ENCODE peak calls at places on chromosome 17, in seven cellular contexts. Y is activated T-cell treated with anti-CD3 and anti-CD28 coated beads, Interleukin-2, amount 50 U/mL, for 4 hours; F is Kasumi-1; M is HT1080; E is OCI-M1; G is cardiac septum; C is omental fat pad. W is an unnamed sample.

GRCh38 chr17:30323262-30323894 is 10.5 kb downstream of the TMIGD1 start:
- DNase-seq in Y (peak), F (no peak), M (no peak), E (peak), G (no peak), C (no peak), W (peak)

GRCh38 chr17:8117980-8118768 is at the start of gene ALOXE3:
- DNase-seq in Y (peak), F (no peak), M (peak), E (no peak), G (no peak), C (no peak), W (peak)

GRCh38 chr17:48132375-48132774 is 24.8 kb downstream of the SNX11 start:
- DNase-seq in Y (no peak), F (no peak), M (no peak), E (no peak), G (no peak), C (no peak), W (no peak)

GRCh38 chr17:9217151-9218067 is 196.1 kb downstream of the NTN1 start:
- DNase-seq in Y (no peak), F (no peak), M (peak), E (no peak), G (no peak), C (no peak), W (peak)

GRCh38 chr17:8436169-8436932 is 667 bp downstream of the NDEL1 start:
- DNase-seq in Y (peak), F (peak), M (peak), E (peak), G (peak), C (no peak), W (peak)

GRCh38 chr17:82065193-82065637 is 389 bp downstream of the DUS1L start:
- DNase-seq in Y (peak), F (no peak), M (no peak), E (no peak), G (no peak), C (no peak), W (no peak)

GRCh38 chr17:81277421-81277820 is 17.7 kb downstream of the SLC38A10 start:
- DNase-seq in Y (no peak), F (no peak), M (no peak), E (no peak), G (no peak), C (no peak), W (no peak)

GRCh38 chr17:80722656-80723055 is 178.0 kb downstream of the RPTOR start:
- DNase-seq in Y (no peak), F (no peak), M (no peak), E (no peak), G (no peak), C (no peak), W (no peak)

GRCh38 chr17:60390881-60391418 is 983 bp downstream of the USP32 start:
- DNase-seq in Y (no peak), F (peak), M (peak), E (peak), G (no peak), C (no peak), W (peak)

GRCh38 chr17:47694818-47695663 is 1.1 kb downstream of the TBKBP1 start:
- DNase-seq in Y (peak), F (peak), M (no peak), E (peak), G (peak), C (peak), W (peak)

GRCh38 chr17:82570282-82570681 is 50.8 kb downstream of the FOXK2 start:
- DNase-seq in Y (no peak), F (no peak), M (no peak), E (no peak), G (no peak), C (no peak), W (no peak)

GRCh38 chr17:27349540-27350021 is 55.7 kb downstream of the WSB1 start:
- DNase-seq in Y (no peak), F (no peak), M (no peak), E (no peak), G (no peak), C (no peak), W (no peak)

GRCh38 chr17:66966529-66967418 is 2.3 kb downstream of the CACNG4 start:
- DNase-seq in Y (no peak), F (no peak), M (no peak), E (no peak), G (no peak), C (no peak), W (no peak)

GRCh38 chr17:3796110-3796821 is 4.7 kb downstream of the ITGAE start:
- DNase-seq in Y (peak), F (no peak), M (no peak), E (no peak), G (no peak), C (no peak), W (peak)

GRCh38 chr17:68705331-68706166 is 104.4 kb upstream of the FAM20A start:
- DNase-seq in Y (no peak), F (no peak), M (no peak), E (no peak), G (no peak), C (no peak), W (no peak)

GRCh38 chr17:33292981-33293867 is at the start of gene ASIC2:
- DNase-seq in Y (no peak), F (no peak), M (no peak), E (no peak), G (no peak), C (no peak), W (peak)

W was measured in Daoy.